ENCODE peak calls at places on chromosome 18, in seven cellular contexts. D is fibroblast of villous mesenchyme, W is AG04450, O is HL-60, Y is A549, L is stomach, N is pancreas. J is an unnamed sample.
A peak's percentile ranks its signal among the peaks of the same experiment; 100 is the strongest.

GRCh38 chr18:79680100-79680879 is 687 bp downstream of the CTDP1 start:
- DNase-seq in D (peak; percentile 71), W (no peak), O (peak; percentile 75), Y (peak; percentile 51), L (peak; percentile 39), N (peak; percentile 65), J (no peak)

GRCh38 chr18:57523171-57523956 is 63.1 kb downstream of the FECH start:
- DNase-seq in D (peak; percentile 10), W (no peak), O (peak; percentile 37), Y (no peak), L (no peak), N (no peak), J (peak; percentile 68)

GRCh38 chr18:5543854-5544389 is at the start of gene EPB41L3:
- DNase-seq in D (no peak), W (no peak), O (peak; percentile 76), Y (no peak), L (no peak), N (peak; percentile 69), J (no peak)

GRCh38 chr18:31042391-31043181 is at the start of gene DSC3:
- DNase-seq in D (no peak), W (no peak), O (no peak), Y (peak; percentile 51), L (no peak), N (peak; percentile 72), J (no peak)

GRCh38 chr18:24491882-24492281 is 31.4 kb downstream of the HRH4 start:
- DNase-seq in D (no peak), W (no peak), O (no peak), Y (no peak), L (no peak), N (no peak), J (no peak)

GRCh38 chr18:23340661-23341060 is 112.4 kb upstream of the RIOK3 start:
- DNase-seq in D (peak; percentile 72), W (no peak), O (no peak), Y (no peak), L (no peak), N (no peak), J (no peak)

GRCh38 chr18:68355637-68356036 is 359.3 kb downstream of the TMX3 start:
- DNase-seq in D (no peak), W (no peak), O (no peak), Y (no peak), L (no peak), N (no peak), J (no peak)

GRCh38 chr18:39523281-39523680 is 1957.7 kb upstream of the CELF4 start:
- DNase-seq in D (peak; percentile 30), W (peak; percentile 3), O (no peak), Y (peak; percentile 0), L (no peak), N (no peak), J (no peak)

GRCh38 chr18:45962461-45962860 is 4.7 kb downstream of the EPG5 start:
- DNase-seq in D (peak; percentile 68), W (no peak), O (peak; percentile 79), Y (no peak), L (no peak), N (no peak), J (no peak)

GRCh38 chr18:58787750-58788149 is 76.9 kb upstream of the ZNF532 start:
- DNase-seq in D (no peak), W (no peak), O (no peak), Y (no peak), L (no peak), N (no peak), J (no peak)

GRCh38 chr18:3758531-3758930 is 308.6 kb downstream of the TGIF1 start:
- DNase-seq in D (peak; percentile 13), W (no peak), O (no peak), Y (no peak), L (no peak), N (no peak), J (no peak)

GRCh38 chr18:22285299-22286140 is 116.1 kb downstream of the GATA6 start:
- DNase-seq in D (no peak), W (no peak), O (peak; percentile 38), Y (no peak), L (no peak), N (no peak), J (no peak)

GRCh38 chr18:31740180-31740579 is 20.5 kb downstream of the SLC25A52 start:
- DNase-seq in D (no peak), W (no peak), O (no peak), Y (no peak), L (peak; percentile 39), N (no peak), J (no peak)

GRCh38 chr18:24014986-24015896 is 687 bp downstream of the TTC39C start:
- DNase-seq in D (peak; percentile 76), W (no peak), O (peak; percentile 77), Y (peak; percentile 27), L (peak; percentile 47), N (peak; percentile 73), J (peak; percentile 48)

GRCh38 chr18:12287684-12288405 is 20.2 kb upstream of the TUBB6 start:
- DNase-seq in D (peak; percentile 93), W (peak; percentile 85), O (no peak), Y (peak; percentile 36), L (peak; percentile 73), N (peak; percentile 74), J (no peak)

GRCh38 chr18:22345733-22346132 is 72.0 kb downstream of the CTAGE1 start:
- DNase-seq in D (peak; percentile 48), W (no peak), O (no peak), Y (no peak), L (no peak), N (no peak), J (no peak)

GRCh38 chr18:22342625-22343024 is 75.1 kb downstream of the CTAGE1 start:
- DNase-seq in D (peak; percentile 53), W (no peak), O (no peak), Y (no peak), L (peak; percentile 80), N (no peak), J (no peak)

GRCh38 chr18:79523738-79524180 is 128.0 kb downstream of the NFATC1 start:
- DNase-seq in D (no peak), W (no peak), O (peak; percentile 88), Y (no peak), L (no peak), N (no peak), J (peak; percentile 47)

GRCh38 chr18:54950221-54950620 is 9.0 kb downstream of the CCDC68 start:
- DNase-seq in D (no peak), W (no peak), O (no peak), Y (no peak), L (peak; percentile 45), N (no peak), J (no peak)
- TF ChIP-seq CTCF in D (no peak), W (no peak), O (no peak), Y (peak; percentile 19), L (no peak), N (no peak), J (no peak)

GRCh38 chr18:62200121-62200914 is 13.3 kb downstream of the RELCH start:
- DNase-seq in D (no peak), W (no peak), O (no peak), Y (no peak), L (no peak), N (no peak), J (no peak)

GRCh38 chr18:62198259-62198658 is 11.2 kb downstream of the RELCH start:
- DNase-seq in D (no peak), W (no peak), O (no peak), Y (no peak), L (no peak), N (no peak), J (no peak)

GRCh38 chr18:62196978-62197377 is 9.9 kb downstream of the RELCH start:
- DNase-seq in D (no peak), W (no peak), O (no peak), Y (no peak), L (no peak), N (no peak), J (no peak)

GRCh38 chr18:62199629-62200028 is 12.6 kb downstream of the RELCH start:
- DNase-seq in D (no peak), W (no peak), O (no peak), Y (no peak), L (no peak), N (no peak), J (no peak)

GRCh38 chr18:62196079-62196478 is 9.0 kb downstream of the RELCH start:
- DNase-seq in D (no peak), W (no peak), O (no peak), Y (no peak), L (no peak), N (no peak), J (no peak)
- TF ChIP-seq CTCF in D (peak; percentile 28), W (no peak), O (no peak), Y (peak; percentile 27), L (no peak), N (no peak), J (peak; percentile 14)

DNA sequence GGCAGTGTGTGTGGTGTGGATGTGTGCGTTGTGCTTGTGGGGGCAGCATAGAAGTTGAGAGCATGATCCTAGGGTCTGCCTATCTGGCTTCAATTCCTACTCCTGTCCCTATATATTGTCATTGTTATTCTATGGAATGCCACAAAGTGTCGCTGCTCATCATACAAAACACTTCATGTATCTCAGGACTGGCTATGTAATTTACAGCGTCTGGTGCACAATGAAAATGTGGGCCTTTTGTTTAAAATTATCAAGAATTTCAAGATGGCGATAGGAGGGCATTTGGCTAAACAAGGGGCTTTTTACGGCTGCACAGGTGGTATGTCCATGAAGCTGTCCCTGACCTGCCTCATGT is 3.4 kb downstream of the SERPINB2 start:
- DNase-seq in D (no peak), W (no peak), O (peak; percentile 86), Y (peak; percentile 6), L (no peak), N (no peak), J (no peak)
- TF ChIP-seq CTCF in D (no peak), W (no peak), O (peak; percentile 62), Y (peak; percentile 36), L (no peak), N (no peak), J (peak; percentile 51)

DNA sequence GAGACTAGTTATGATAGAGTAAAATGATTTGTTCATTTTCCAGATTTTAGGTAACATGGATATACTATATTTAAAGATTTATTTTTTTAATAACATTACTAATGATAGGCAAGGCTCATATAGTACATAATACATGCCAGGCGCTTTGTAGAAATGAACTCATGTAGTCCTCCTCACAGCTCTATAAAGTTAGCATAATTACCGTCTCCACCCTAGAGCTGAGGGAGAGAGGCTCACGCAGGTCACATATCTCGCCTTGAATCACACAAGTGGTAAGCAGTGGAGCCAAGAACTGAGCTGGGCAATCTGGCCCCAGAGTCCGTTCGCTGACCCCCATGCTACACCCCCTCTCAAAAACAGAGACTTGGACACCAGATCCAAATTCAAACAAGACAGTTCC is 222.5 kb downstream of the FAM210A start:
- DNase-seq in D (no peak), W (no peak), O (no peak), Y (no peak), L (no peak), N (no peak), J (no peak)
- TF ChIP-seq CTCF in D (no peak), W (no peak), O (no peak), Y (no peak), L (no peak), N (no peak), J (no peak)

GRCh38 chr18:33034941-33035340 is 262.1 kb upstream of the KLHL14 start:
- DNase-seq in D (peak; percentile 64), W (no peak), O (no peak), Y (no peak), L (no peak), N (no peak), J (no peak)

GRCh38 chr18:33034212-33034611 is 261.4 kb upstream of the KLHL14 start:
- DNase-seq in D (peak; percentile 51), W (no peak), O (no peak), Y (no peak), L (no peak), N (no peak), J (no peak)
- TF ChIP-seq CTCF in D (no peak), W (no peak), O (no peak), Y (no peak), L (no peak), N (no peak), J (no peak)

J was measured in CD14-positive monocyte.